ENCODE peak calls at places on chromosomes 12 and 14, in ten cellular contexts. One of them, this sample, is unnamed.

GRCh38 chr12:57760347-57760982 is 5.6 kb downstream of the MARCHF9 start:
- DNase-seq in adipocyte: no peak
- DNase-seq in endothelial cell: peak
- DNase-seq in AML-193: no peak
- DNase-seq in iPS DF 19.7: no peak
- DNase-seq in psoas muscle: no peak
- DNase-seq in NCI-H510A: no peak
- DNase-seq in stimulated activated CD4-positive, alpha-beta T cell treated with anti-CD3 and anti-CD28 coated beads, Interleukin-1b, Interleukin-23, amount 100 ng/mL, for 24 hours: no peak
- DNase-seq in epithelial cell of esophagus: no peak
- DNase-seq in Right ventricle myocardium superior: no peak
- DNase-seq in this sample: no peak

GRCh38 chr12:64824500-64825142 is at the start of gene TBC1D30:
- DNase-seq in adipocyte: peak
- DNase-seq in endothelial cell: peak
- DNase-seq in AML-193: no peak
- DNase-seq in iPS DF 19.7: no peak
- DNase-seq in psoas muscle: no peak
- DNase-seq in NCI-H510A: peak
- DNase-seq in stimulated activated CD4-positive, alpha-beta T cell treated with anti-CD3 and anti-CD28 coated beads, Interleukin-1b, Interleukin-23, amount 100 ng/mL, for 24 hours: peak
- DNase-seq in epithelial cell of esophagus: no peak
- DNase-seq in Right ventricle myocardium superior: peak
- DNase-seq in this sample: no peak

GRCh38 chr12:77847060-77847541 is 16.4 kb downstream of the NAV3 start:
- DNase-seq in adipocyte: peak
- DNase-seq in endothelial cell: no peak
- DNase-seq in AML-193: no peak
- DNase-seq in iPS DF 19.7: no peak
- DNase-seq in psoas muscle: no peak
- DNase-seq in NCI-H510A: no peak
- DNase-seq in stimulated activated CD4-positive, alpha-beta T cell treated with anti-CD3 and anti-CD28 coated beads, Interleukin-1b, Interleukin-23, amount 100 ng/mL, for 24 hours: no peak
- DNase-seq in epithelial cell of esophagus: peak
- DNase-seq in Right ventricle myocardium superior: no peak
- DNase-seq in this sample: no peak

GRCh38 chr12:15824516-15824915 is 35.3 kb upstream of the EPS8 start:
- DNase-seq in adipocyte: no peak
- DNase-seq in endothelial cell: no peak
- DNase-seq in AML-193: no peak
- DNase-seq in iPS DF 19.7: no peak
- DNase-seq in psoas muscle: no peak
- DNase-seq in NCI-H510A: no peak
- DNase-seq in stimulated activated CD4-positive, alpha-beta T cell treated with anti-CD3 and anti-CD28 coated beads, Interleukin-1b, Interleukin-23, amount 100 ng/mL, for 24 hours: no peak
- DNase-seq in epithelial cell of esophagus: no peak
- DNase-seq in Right ventricle myocardium superior: no peak
- DNase-seq in this sample: no peak

GRCh38 chr12:39205969-39206368 is 237.0 kb downstream of the KIF21A start:
- DNase-seq in adipocyte: no peak
- DNase-seq in endothelial cell: no peak
- DNase-seq in AML-193: no peak
- DNase-seq in iPS DF 19.7: no peak
- DNase-seq in psoas muscle: no peak
- DNase-seq in NCI-H510A: no peak
- DNase-seq in stimulated activated CD4-positive, alpha-beta T cell treated with anti-CD3 and anti-CD28 coated beads, Interleukin-1b, Interleukin-23, amount 100 ng/mL, for 24 hours: no peak
- DNase-seq in epithelial cell of esophagus: no peak
- DNase-seq in Right ventricle myocardium superior: no peak
- DNase-seq in this sample: no peak

GRCh38 chr14:104461676-104462443 is 117.7 kb upstream of the C14orf180 start:
- DNase-seq in adipocyte: no peak
- DNase-seq in endothelial cell: no peak
- DNase-seq in AML-193: no peak
- DNase-seq in iPS DF 19.7: no peak
- DNase-seq in psoas muscle: no peak
- DNase-seq in NCI-H510A: peak
- DNase-seq in stimulated activated CD4-positive, alpha-beta T cell treated with anti-CD3 and anti-CD28 coated beads, Interleukin-1b, Interleukin-23, amount 100 ng/mL, for 24 hours: no peak
- DNase-seq in epithelial cell of esophagus: no peak
- DNase-seq in Right ventricle myocardium superior: no peak
- DNase-seq in this sample: no peak

GRCh38 chr12:92107094-92107493 is 38.6 kb downstream of the BTG1 start:
- DNase-seq in adipocyte: no peak
- DNase-seq in endothelial cell: no peak
- DNase-seq in AML-193: no peak
- DNase-seq in iPS DF 19.7: no peak
- DNase-seq in psoas muscle: no peak
- DNase-seq in NCI-H510A: no peak
- DNase-seq in stimulated activated CD4-positive, alpha-beta T cell treated with anti-CD3 and anti-CD28 coated beads, Interleukin-1b, Interleukin-23, amount 100 ng/mL, for 24 hours: no peak
- DNase-seq in epithelial cell of esophagus: peak
- DNase-seq in Right ventricle myocardium superior: no peak
- DNase-seq in this sample: no peak

GRCh38 chr12:34294671-34295365 is 272.5 kb downstream of the ALG10 start:
- DNase-seq in adipocyte: no peak
- DNase-seq in endothelial cell: no peak
- DNase-seq in AML-193: no peak
- DNase-seq in iPS DF 19.7: no peak
- DNase-seq in psoas muscle: peak
- DNase-seq in NCI-H510A: no peak
- DNase-seq in stimulated activated CD4-positive, alpha-beta T cell treated with anti-CD3 and anti-CD28 coated beads, Interleukin-1b, Interleukin-23, amount 100 ng/mL, for 24 hours: no peak
- DNase-seq in epithelial cell of esophagus: no peak
- DNase-seq in Right ventricle myocardium superior: peak
- DNase-seq in this sample: no peak

GRCh38 chr12:81167694-81168093 is 89.8 kb downstream of the ACSS3 start:
- DNase-seq in adipocyte: no peak
- DNase-seq in endothelial cell: no peak
- DNase-seq in AML-193: no peak
- DNase-seq in iPS DF 19.7: peak
- DNase-seq in psoas muscle: no peak
- DNase-seq in NCI-H510A: no peak
- DNase-seq in stimulated activated CD4-positive, alpha-beta T cell treated with anti-CD3 and anti-CD28 coated beads, Interleukin-1b, Interleukin-23, amount 100 ng/mL, for 24 hours: no peak
- DNase-seq in epithelial cell of esophagus: peak
- DNase-seq in Right ventricle myocardium superior: no peak
- DNase-seq in this sample: no peak

GRCh38 chr12:80441921-80442320 is 2.1 kb upstream of the PTPRQ start:
- DNase-seq in adipocyte: peak
- DNase-seq in endothelial cell: no peak
- DNase-seq in AML-193: no peak
- DNase-seq in iPS DF 19.7: no peak
- DNase-seq in psoas muscle: no peak
- DNase-seq in NCI-H510A: no peak
- DNase-seq in stimulated activated CD4-positive, alpha-beta T cell treated with anti-CD3 and anti-CD28 coated beads, Interleukin-1b, Interleukin-23, amount 100 ng/mL, for 24 hours: no peak
- DNase-seq in epithelial cell of esophagus: no peak
- DNase-seq in Right ventricle myocardium superior: no peak
- DNase-seq in this sample: no peak

GRCh38 chr12:131928080-131928764 is 854 bp upstream of the PUS1 start:
- DNase-seq in adipocyte: no peak
- DNase-seq in endothelial cell: no peak
- DNase-seq in AML-193: no peak
- DNase-seq in iPS DF 19.7: no peak
- DNase-seq in psoas muscle: peak
- DNase-seq in NCI-H510A: no peak
- DNase-seq in stimulated activated CD4-positive, alpha-beta T cell treated with anti-CD3 and anti-CD28 coated beads, Interleukin-1b, Interleukin-23, amount 100 ng/mL, for 24 hours: peak
- DNase-seq in epithelial cell of esophagus: peak
- DNase-seq in Right ventricle myocardium superior: peak
- DNase-seq in this sample: no peak

GRCh38 chr12:132955094-132955932 is 793 bp downstream of the ZNF605 start:
- DNase-seq in adipocyte: peak
- DNase-seq in endothelial cell: peak
- DNase-seq in AML-193: no peak
- DNase-seq in iPS DF 19.7: no peak
- DNase-seq in psoas muscle: peak
- DNase-seq in NCI-H510A: peak
- DNase-seq in stimulated activated CD4-positive, alpha-beta T cell treated with anti-CD3 and anti-CD28 coated beads, Interleukin-1b, Interleukin-23, amount 100 ng/mL, for 24 hours: no peak
- DNase-seq in epithelial cell of esophagus: peak
- DNase-seq in Right ventricle myocardium superior: peak
- DNase-seq in this sample: no peak

GRCh38 chr12:65858831-65859230 is 34.5 kb downstream of the HMGA2 start:
- DNase-seq in adipocyte: no peak
- DNase-seq in endothelial cell: no peak
- DNase-seq in AML-193: no peak
- DNase-seq in iPS DF 19.7: no peak
- DNase-seq in psoas muscle: no peak
- DNase-seq in NCI-H510A: no peak
- DNase-seq in stimulated activated CD4-positive, alpha-beta T cell treated with anti-CD3 and anti-CD28 coated beads, Interleukin-1b, Interleukin-23, amount 100 ng/mL, for 24 hours: no peak
- DNase-seq in epithelial cell of esophagus: peak
- DNase-seq in Right ventricle myocardium superior: no peak
- DNase-seq in this sample: no peak

GRCh38 chr12:68203460-68203875 is 22.1 kb downstream of the IL26 start:
- DNase-seq in adipocyte: no peak
- DNase-seq in endothelial cell: no peak
- DNase-seq in AML-193: no peak
- DNase-seq in iPS DF 19.7: no peak
- DNase-seq in psoas muscle: no peak
- DNase-seq in NCI-H510A: no peak
- DNase-seq in stimulated activated CD4-positive, alpha-beta T cell treated with anti-CD3 and anti-CD28 coated beads, Interleukin-1b, Interleukin-23, amount 100 ng/mL, for 24 hours: no peak
- DNase-seq in epithelial cell of esophagus: no peak
- DNase-seq in Right ventricle myocardium superior: no peak
- DNase-seq in this sample: peak

GRCh38 chr12:29437575-29437974 is 56.6 kb upstream of the ERGIC2 start:
- DNase-seq in adipocyte: no peak
- DNase-seq in endothelial cell: no peak
- DNase-seq in AML-193: no peak
- DNase-seq in iPS DF 19.7: no peak
- DNase-seq in psoas muscle: no peak
- DNase-seq in NCI-H510A: no peak
- DNase-seq in stimulated activated CD4-positive, alpha-beta T cell treated with anti-CD3 and anti-CD28 coated beads, Interleukin-1b, Interleukin-23, amount 100 ng/mL, for 24 hours: no peak
- DNase-seq in epithelial cell of esophagus: no peak
- DNase-seq in Right ventricle myocardium superior: no peak
- DNase-seq in this sample: no peak

GRCh38 chr12:116381744-116382455 is 104.4 kb upstream of the MED13L start:
- DNase-seq in adipocyte: peak
- DNase-seq in endothelial cell: peak
- DNase-seq in AML-193: no peak
- DNase-seq in iPS DF 19.7: peak
- DNase-seq in psoas muscle: no peak
- DNase-seq in NCI-H510A: no peak
- DNase-seq in stimulated activated CD4-positive, alpha-beta T cell treated with anti-CD3 and anti-CD28 coated beads, Interleukin-1b, Interleukin-23, amount 100 ng/mL, for 24 hours: no peak
- DNase-seq in epithelial cell of esophagus: peak
- DNase-seq in Right ventricle myocardium superior: no peak
- DNase-seq in this sample: no peak

GRCh38 chr12:12562585-12563245 is at the start of gene DUSP16:
- DNase-seq in adipocyte: peak
- DNase-seq in endothelial cell: peak
- DNase-seq in AML-193: peak
- DNase-seq in iPS DF 19.7: peak
- DNase-seq in psoas muscle: peak
- DNase-seq in NCI-H510A: peak
- DNase-seq in stimulated activated CD4-positive, alpha-beta T cell treated with anti-CD3 and anti-CD28 coated beads, Interleukin-1b, Interleukin-23, amount 100 ng/mL, for 24 hours: peak
- DNase-seq in epithelial cell of esophagus: peak
- DNase-seq in Right ventricle myocardium superior: peak
- DNase-seq in this sample: peak

GRCh38 chr14:32417956-32418552 is 89.0 kb downstream of the AKAP6 start:
- DNase-seq in adipocyte: peak
- DNase-seq in endothelial cell: no peak
- DNase-seq in AML-193: no peak
- DNase-seq in iPS DF 19.7: no peak
- DNase-seq in psoas muscle: no peak
- DNase-seq in NCI-H510A: no peak
- DNase-seq in stimulated activated CD4-positive, alpha-beta T cell treated with anti-CD3 and anti-CD28 coated beads, Interleukin-1b, Interleukin-23, amount 100 ng/mL, for 24 hours: no peak
- DNase-seq in epithelial cell of esophagus: peak
- DNase-seq in Right ventricle myocardium superior: peak
- DNase-seq in this sample: no peak

GRCh38 chr14:22761734-22762133 is 4.8 kb upstream of the OXA1L start:
- DNase-seq in adipocyte: no peak
- DNase-seq in endothelial cell: no peak
- DNase-seq in AML-193: no peak
- DNase-seq in iPS DF 19.7: no peak
- DNase-seq in psoas muscle: no peak
- DNase-seq in NCI-H510A: no peak
- DNase-seq in stimulated activated CD4-positive, alpha-beta T cell treated with anti-CD3 and anti-CD28 coated beads, Interleukin-1b, Interleukin-23, amount 100 ng/mL, for 24 hours: no peak
- DNase-seq in epithelial cell of esophagus: no peak
- DNase-seq in Right ventricle myocardium superior: no peak
- DNase-seq in this sample: no peak

GRCh38 chr12:128607606-128608005 is 216.2 kb downstream of the SLC15A4 start:
- DNase-seq in adipocyte: no peak
- DNase-seq in endothelial cell: no peak
- DNase-seq in AML-193: no peak
- DNase-seq in iPS DF 19.7: no peak
- DNase-seq in psoas muscle: no peak
- DNase-seq in NCI-H510A: no peak
- DNase-seq in stimulated activated CD4-positive, alpha-beta T cell treated with anti-CD3 and anti-CD28 coated beads, Interleukin-1b, Interleukin-23, amount 100 ng/mL, for 24 hours: no peak
- DNase-seq in epithelial cell of esophagus: no peak
- DNase-seq in Right ventricle myocardium superior: no peak
- DNase-seq in this sample: no peak

GRCh38 chr14:85273099-85273677 is 256.8 kb upstream of the FLRT2 start:
- DNase-seq in adipocyte: no peak
- DNase-seq in endothelial cell: no peak
- DNase-seq in AML-193: no peak
- DNase-seq in iPS DF 19.7: no peak
- DNase-seq in psoas muscle: no peak
- DNase-seq in NCI-H510A: no peak
- DNase-seq in stimulated activated CD4-positive, alpha-beta T cell treated with anti-CD3 and anti-CD28 coated beads, Interleukin-1b, Interleukin-23, amount 100 ng/mL, for 24 hours: no peak
- DNase-seq in epithelial cell of esophagus: no peak
- DNase-seq in Right ventricle myocardium superior: no peak
- DNase-seq in this sample: no peak

GRCh38 chr12:62934799-62935674 is at the start of gene PPM1H:
- DNase-seq in adipocyte: peak
- DNase-seq in endothelial cell: peak
- DNase-seq in AML-193: peak
- DNase-seq in iPS DF 19.7: peak
- DNase-seq in psoas muscle: peak
- DNase-seq in NCI-H510A: peak
- DNase-seq in stimulated activated CD4-positive, alpha-beta T cell treated with anti-CD3 and anti-CD28 coated beads, Interleukin-1b, Interleukin-23, amount 100 ng/mL, for 24 hours: peak
- DNase-seq in epithelial cell of esophagus: peak
- DNase-seq in Right ventricle myocardium superior: peak
- DNase-seq in this sample: peak

GRCh38 chr14:54396183-54396492 is 669 bp upstream of the CDKN3 start:
- DNase-seq in adipocyte: no peak
- DNase-seq in endothelial cell: no peak
- DNase-seq in AML-193: no peak
- DNase-seq in iPS DF 19.7: no peak
- DNase-seq in psoas muscle: no peak
- DNase-seq in NCI-H510A: no peak
- DNase-seq in stimulated activated CD4-positive, alpha-beta T cell treated with anti-CD3 and anti-CD28 coated beads, Interleukin-1b, Interleukin-23, amount 100 ng/mL, for 24 hours: no peak
- DNase-seq in epithelial cell of esophagus: no peak
- DNase-seq in Right ventricle myocardium superior: no peak
- DNase-seq in this sample: no peak

GRCh38 chr14:25121342-25122129 is 71.6 kb upstream of the STXBP6 start:
- DNase-seq in adipocyte: peak
- DNase-seq in endothelial cell: no peak
- DNase-seq in AML-193: no peak
- DNase-seq in iPS DF 19.7: no peak
- DNase-seq in psoas muscle: no peak
- DNase-seq in NCI-H510A: no peak
- DNase-seq in stimulated activated CD4-positive, alpha-beta T cell treated with anti-CD3 and anti-CD28 coated beads, Interleukin-1b, Interleukin-23, amount 100 ng/mL, for 24 hours: no peak
- DNase-seq in epithelial cell of esophagus: peak
- DNase-seq in Right ventricle myocardium superior: no peak
- DNase-seq in this sample: no peak

GRCh38 chr14:74712499-74713394 is at the start of the genes AREL1 and FCF1:
- DNase-seq in adipocyte: peak
- DNase-seq in endothelial cell: peak
- DNase-seq in AML-193: no peak
- DNase-seq in iPS DF 19.7: peak
- DNase-seq in psoas muscle: peak
- DNase-seq in NCI-H510A: no peak
- DNase-seq in stimulated activated CD4-positive, alpha-beta T cell treated with anti-CD3 and anti-CD28 coated beads, Interleukin-1b, Interleukin-23, amount 100 ng/mL, for 24 hours: peak
- DNase-seq in epithelial cell of esophagus: peak
- DNase-seq in Right ventricle myocardium superior: peak
- DNase-seq in this sample: peak

GRCh38 chr14:73916324-73916723 is 29.7 kb downstream of the ZNF410 start:
- DNase-seq in adipocyte: no peak
- DNase-seq in endothelial cell: no peak
- DNase-seq in AML-193: no peak
- DNase-seq in iPS DF 19.7: no peak
- DNase-seq in psoas muscle: no peak
- DNase-seq in NCI-H510A: no peak
- DNase-seq in stimulated activated CD4-positive, alpha-beta T cell treated with anti-CD3 and anti-CD28 coated beads, Interleukin-1b, Interleukin-23, amount 100 ng/mL, for 24 hours: no peak
- DNase-seq in epithelial cell of esophagus: no peak
- DNase-seq in Right ventricle myocardium superior: no peak
- DNase-seq in this sample: no peak

GRCh38 chr14:102504302-102504950 is 5.2 kb downstream of the ANKRD9 start:
- DNase-seq in adipocyte: no peak
- DNase-seq in endothelial cell: no peak
- DNase-seq in AML-193: no peak
- DNase-seq in iPS DF 19.7: no peak
- DNase-seq in psoas muscle: no peak
- DNase-seq in NCI-H510A: no peak
- DNase-seq in stimulated activated CD4-positive, alpha-beta T cell treated with anti-CD3 and anti-CD28 coated beads, Interleukin-1b, Interleukin-23, amount 100 ng/mL, for 24 hours: no peak
- DNase-seq in epithelial cell of esophagus: no peak
- DNase-seq in Right ventricle myocardium superior: peak
- DNase-seq in this sample: no peak

GRCh38 chr12:110754101-110754793 is 11.6 kb upstream of the PPP1CC start:
- DNase-seq in adipocyte: no peak
- DNase-seq in endothelial cell: no peak
- DNase-seq in AML-193: no peak
- DNase-seq in iPS DF 19.7: no peak
- DNase-seq in psoas muscle: no peak
- DNase-seq in NCI-H510A: no peak
- DNase-seq in stimulated activated CD4-positive, alpha-beta T cell treated with anti-CD3 and anti-CD28 coated beads, Interleukin-1b, Interleukin-23, amount 100 ng/mL, for 24 hours: no peak
- DNase-seq in epithelial cell of esophagus: no peak
- DNase-seq in Right ventricle myocardium superior: no peak
- DNase-seq in this sample: no peak

This sample was measured in CD4-positive, CD25-positive, alpha-beta regulatory T cell.